ENCODE peak calls at places on chromosome 12, in eight cellular contexts. Q is left ventricle myocardium inferior, V is adrenal gland, W is mesendoderm, K is tibial nerve, T is ovary, Y is upper lobe of right lung, A is neuronal stem cell. S is an unnamed sample.

GRCh38 chr12:109115758-109116610 is at the start of gene ACACB:
- DNase-seq in Q (peak), V (peak), W (no peak), K (peak), T (no peak), Y (peak), A (no peak), S (no peak)

GRCh38 chr12:28885275-28885674 is 263.8 kb upstream of the FAR2 start:
- DNase-seq in Q (no peak), V (no peak), W (no peak), K (no peak), T (no peak), Y (no peak), A (no peak), S (no peak)

GRCh38 chr12:118327381-118327780 is 45.3 kb downstream of the TAOK3 start:
- DNase-seq in Q (no peak), V (no peak), W (no peak), K (no peak), T (no peak), Y (no peak), A (no peak), S (no peak)

GRCh38 chr12:67394600-67394999 is 125.4 kb downstream of the CAND1 start:
- DNase-seq in Q (peak), V (peak), W (peak), K (peak), T (peak), Y (no peak), A (no peak), S (peak)

GRCh38 chr12:31951008-31951407 is 8.2 kb upstream of the RESF1 start:
- DNase-seq in Q (no peak), V (no peak), W (peak), K (no peak), T (no peak), Y (no peak), A (no peak), S (no peak)

GRCh38 chr12:10361084-10361483 is 28.8 kb downstream of the KLRK1 start:
- DNase-seq in Q (no peak), V (no peak), W (peak), K (no peak), T (no peak), Y (no peak), A (no peak), S (peak)

GRCh38 chr12:43336962-43337555 is 214.9 kb downstream of the ADAMTS20 start:
- DNase-seq in Q (no peak), V (no peak), W (peak), K (no peak), T (no peak), Y (no peak), A (no peak), S (no peak)

GRCh38 chr12:24034160-24034559 is 84.7 kb upstream of the SOX5 start:
- DNase-seq in Q (no peak), V (no peak), W (no peak), K (no peak), T (no peak), Y (no peak), A (peak), S (no peak)

GRCh38 chr12:112750971-112751370 is 40.6 kb upstream of the RPH3A start:
- DNase-seq in Q (no peak), V (no peak), W (no peak), K (no peak), T (no peak), Y (no peak), A (no peak), S (no peak)

GRCh38 chr12:127984386-127985055 is 282.4 kb upstream of the TMEM132C start:
- DNase-seq in Q (no peak), V (no peak), W (no peak), K (no peak), T (no peak), Y (no peak), A (no peak), S (no peak)

GRCh38 chr12:27333311-27334009 is 824 bp downstream of the BMAL2 start:
- DNase-seq in Q (peak), V (peak), W (no peak), K (peak), T (peak), Y (peak), A (peak), S (no peak)

GRCh38 chr12:94566345-94566744 is 84.0 kb downstream of the TMCC3 start:
- DNase-seq in Q (no peak), V (no peak), W (no peak), K (no peak), T (no peak), Y (no peak), A (no peak), S (no peak)

GRCh38 chr12:27185234-27186045 is 58.6 kb upstream of the STK38L start:
- DNase-seq in Q (no peak), V (no peak), W (no peak), K (no peak), T (no peak), Y (no peak), A (no peak), S (no peak)

GRCh38 chr12:41709463-41710285 is 435.0 kb downstream of the GXYLT1 start:
- DNase-seq in Q (no peak), V (no peak), W (peak), K (peak), T (no peak), Y (no peak), A (no peak), S (no peak)

GRCh38 chr12:4109826-4110225 is 163.7 kb upstream of the CCND2 start:
- DNase-seq in Q (no peak), V (no peak), W (no peak), K (no peak), T (no peak), Y (peak), A (no peak), S (no peak)

GRCh38 chr12:4701383-4701782 is 18.8 kb upstream of the GALNT8 start:
- DNase-seq in Q (peak), V (no peak), W (no peak), K (peak), T (no peak), Y (no peak), A (no peak), S (no peak)

GRCh38 chr12:12714276-12715001 is 2.7 kb upstream of the CDKN1B start:
- DNase-seq in Q (no peak), V (peak), W (peak), K (no peak), T (no peak), Y (peak), A (no peak), S (no peak)

GRCh38 chr12:6420364-6420763 is 24.4 kb upstream of the CD27 start:
- DNase-seq in Q (no peak), V (no peak), W (no peak), K (no peak), T (no peak), Y (no peak), A (no peak), S (no peak)

GRCh38 chr12:56020437-56021189 is at the start of gene IKZF4:
- DNase-seq in Q (no peak), V (peak), W (peak), K (no peak), T (peak), Y (peak), A (peak), S (no peak)
- H3K27ac ChIP-seq in Q (peak), V (peak), W (peak), K (peak), T (peak), Y (peak), A (peak), S (no peak)

DNA sequence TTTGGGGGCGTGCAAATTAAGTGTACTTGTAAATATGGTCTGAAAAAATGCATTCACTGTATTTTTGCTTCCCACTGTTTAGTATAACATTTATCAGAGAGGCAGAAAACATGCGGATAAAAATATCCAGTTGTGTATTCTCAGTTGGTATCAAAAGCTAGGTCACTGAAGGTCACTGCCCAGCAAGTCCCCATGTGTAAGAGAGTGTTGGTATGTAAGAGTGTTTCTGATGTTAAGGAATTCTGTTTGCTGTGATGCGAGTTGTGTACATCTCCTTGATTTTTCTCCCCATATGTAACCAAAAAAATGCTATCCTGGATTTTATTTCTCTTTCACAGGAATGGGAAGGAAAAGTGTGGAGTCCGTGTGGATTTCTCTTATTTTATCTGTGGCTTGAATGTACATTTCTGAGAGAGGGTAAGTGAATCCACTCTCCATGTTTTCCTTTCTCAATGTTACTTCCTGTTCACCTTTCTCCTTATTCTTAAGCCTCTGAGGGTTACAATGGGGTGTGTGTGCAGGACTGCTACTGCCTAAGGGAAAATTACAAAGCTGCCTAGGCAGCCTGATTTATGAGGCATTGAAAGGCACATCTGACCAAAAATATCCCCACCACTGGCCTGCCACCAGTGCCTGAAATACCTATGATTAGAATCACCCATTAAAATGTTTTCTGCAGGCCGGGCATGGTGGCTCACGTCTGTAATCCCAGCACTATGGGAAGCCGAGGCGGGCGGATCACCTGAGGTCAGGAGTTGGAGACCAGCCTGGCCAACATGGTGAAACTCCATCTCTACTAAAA is 97.9 kb upstream of the USP44 start:
- DNase-seq in Q (no peak), V (no peak), W (no peak), K (no peak), T (no peak), Y (no peak), A (no peak), S (peak)
- H3K27ac ChIP-seq in Q (peak), V (no peak), W (no peak), K (no peak), T (no peak), Y (no peak), A (peak), S (peak)

GRCh38 chr12:52310622-52311281 is 10.4 kb downstream of the KRT83 start:
- DNase-seq in Q (no peak), V (no peak), W (no peak), K (no peak), T (no peak), Y (no peak), A (no peak), S (no peak)

GRCh38 chr12:52308807-52309425 is 12.3 kb downstream of the KRT83 start:
- DNase-seq in Q (no peak), V (no peak), W (no peak), K (no peak), T (no peak), Y (no peak), A (no peak), S (no peak)

GRCh38 chr12:52305921-52306705 is 14.8 kb upstream of the KRT81 start:
- DNase-seq in Q (no peak), V (no peak), W (peak), K (no peak), T (no peak), Y (no peak), A (no peak), S (no peak)

GRCh38 chr12:52311282-52311643 is 9.9 kb downstream of the KRT83 start:
- DNase-seq in Q (no peak), V (no peak), W (no peak), K (no peak), T (no peak), Y (no peak), A (no peak), S (no peak)

DNA sequence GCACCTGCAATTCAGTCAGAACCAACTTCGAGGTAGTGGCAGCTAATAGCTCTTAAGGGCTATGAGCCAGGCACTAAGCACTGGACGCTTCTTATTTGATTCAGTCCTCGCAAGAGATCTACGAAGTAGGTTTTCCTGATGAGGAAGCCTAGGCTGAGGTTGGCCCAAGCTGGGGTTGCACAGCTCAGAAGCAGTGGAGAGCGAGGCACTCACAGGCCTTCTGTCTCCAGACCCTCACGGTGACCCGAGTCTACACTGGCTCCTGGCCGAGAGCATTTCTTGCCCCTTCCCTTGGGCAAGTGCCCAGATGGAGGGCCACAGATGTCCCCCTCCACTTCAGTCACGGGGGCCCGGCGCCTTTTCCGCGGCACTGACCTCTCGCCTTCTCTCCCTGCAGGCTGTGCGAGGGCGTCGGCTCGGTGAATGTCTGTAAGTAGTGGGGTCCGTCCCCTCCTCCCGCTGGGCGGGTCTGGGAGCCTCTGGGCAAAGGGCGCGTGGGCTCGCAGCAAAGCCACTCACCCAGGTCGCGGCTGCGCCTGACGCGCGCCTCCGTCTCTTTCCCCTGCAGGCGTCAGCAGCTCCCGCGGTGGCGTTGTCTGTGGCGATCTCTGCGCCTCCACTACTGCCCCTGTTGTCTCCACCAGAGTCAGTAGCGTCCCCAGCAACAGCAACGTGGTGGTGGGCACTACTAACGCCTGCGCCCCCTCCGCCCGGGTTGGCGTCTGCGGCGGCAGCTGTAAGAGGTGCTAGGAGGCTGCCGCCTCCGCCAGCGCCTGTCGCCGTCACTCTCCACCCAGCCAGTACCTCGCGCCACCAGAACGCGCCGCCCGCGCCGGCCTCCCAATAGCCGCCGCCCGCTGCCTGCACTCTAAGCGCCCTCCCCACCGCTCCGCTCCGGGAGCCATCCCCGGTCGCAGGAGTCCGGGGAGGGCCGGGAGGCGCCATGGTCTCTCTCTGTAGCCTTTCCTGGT is 13.1 kb downstream of the KRT83 start:
- DNase-seq in Q (peak), V (no peak), W (peak), K (no peak), T (no peak), Y (peak), A (peak), S (no peak)
- H3K27ac ChIP-seq in Q (no peak), V (no peak), W (no peak), K (no peak), T (no peak), Y (no peak), A (no peak), S (no peak)

GRCh38 chr12:89370411-89370810 is 18.1 kb upstream of the DUSP6 start:
- DNase-seq in Q (no peak), V (no peak), W (no peak), K (no peak), T (no peak), Y (no peak), A (no peak), S (no peak)
- H3K27ac ChIP-seq in Q (no peak), V (no peak), W (no peak), K (peak), T (no peak), Y (no peak), A (no peak), S (peak)

GRCh38 chr12:124734224-124734788 is 129.4 kb downstream of the SCARB1 start:
- DNase-seq in Q (peak), V (peak), W (peak), K (peak), T (no peak), Y (peak), A (peak), S (no peak)
- H3K27ac ChIP-seq in Q (peak), V (peak), W (no peak), K (peak), T (no peak), Y (peak), A (peak), S (no peak)

DNA sequence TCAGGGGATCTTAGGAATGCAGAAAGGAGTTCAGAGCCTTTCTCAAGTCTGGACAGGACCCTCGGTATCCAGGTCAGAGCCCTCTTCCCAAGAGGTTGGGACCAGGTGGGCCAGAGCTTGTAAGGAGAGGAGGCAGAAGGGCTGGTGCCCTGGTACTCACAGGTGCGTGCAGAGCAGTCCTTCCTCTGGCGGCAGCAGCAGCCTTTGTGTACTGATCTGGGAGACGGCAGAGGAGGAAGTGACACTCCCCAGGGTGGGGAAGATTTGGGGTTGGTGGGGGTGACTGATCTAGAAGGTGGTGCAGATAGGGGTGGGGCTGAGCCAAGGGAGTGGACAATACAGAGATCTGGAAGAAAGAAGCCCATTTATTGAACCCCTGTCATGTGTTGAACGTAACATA is at the start of gene ITGB7:
- DNase-seq in Q (no peak), V (no peak), W (no peak), K (no peak), T (no peak), Y (no peak), A (no peak), S (no peak)
- H3K27ac ChIP-seq in Q (no peak), V (no peak), W (no peak), K (peak), T (no peak), Y (peak), A (no peak), S (no peak)